ENCODE peak calls at places on chromosomes 12 and 14, in seven cellular contexts. M is substantia nigra; R is upper lobe of right lung; N is caudate nucleus; I is kidney glomerular epithelial cell; T is activated CD8-positive, alpha-beta memory T cell treated with anti-CD3 and anti-CD28 coated beads for 4 hours; C is activated T-helper 1 cell treated with Interleukin-2 at 50 U/mL for 16 hours. Z is an unnamed sample.

GRCh38 chr12:11810962-11811361 is 161.5 kb downstream of the ETV6 start:
- DNase-seq in T (no peak), R (no peak), N (no peak), I (no peak), M (no peak), C (no peak), Z (no peak)

GRCh38 chr14:104678346-104678745 is 11.1 kb upstream of the INF2 start:
- DNase-seq in I (no peak), N (no peak), T (no peak), C (no peak), R (peak), M (no peak), Z (no peak)

GRCh38 chr14:93941293-93941910 is 14.3 kb downstream of the FAM181A start:
- DNase-seq in M (no peak), I (peak), R (no peak), N (no peak), T (no peak), C (no peak), Z (peak)

GRCh38 chr14:105203057-105203494 is 22.0 kb upstream of the NUDT14 start:
- DNase-seq in M (peak), R (peak), I (peak), C (peak), T (peak), N (no peak), Z (no peak)

GRCh38 chr12:58313091-58313855 is 371.9 kb downstream of the ATP23 start:
- DNase-seq in M (no peak), I (peak), N (no peak), R (no peak), C (no peak), T (no peak), Z (peak)

GRCh38 chr12:25500651-25501050 is 52.4 kb downstream of the LMNTD1 start:
- DNase-seq in R (no peak), N (peak), T (no peak), C (no peak), I (peak), M (no peak), Z (peak)

GRCh38 chr12:6638305-6638704 is 2.5 kb upstream of the LPAR5 start:
- DNase-seq in I (no peak), N (no peak), T (no peak), M (no peak), C (no peak), R (no peak), Z (no peak)

GRCh38 chr14:59337151-59337611 is 128.0 kb downstream of the GPR135 start:
- DNase-seq in R (no peak), N (peak), T (no peak), I (peak), C (no peak), M (no peak), Z (peak)

GRCh38 chr14:54564071-54564798 is 2.7 kb upstream of the SAMD4A start:
- DNase-seq in T (no peak), N (no peak), I (peak), M (no peak), C (no peak), R (no peak), Z (peak)

GRCh38 chr14:102209224-102209966 is 69.7 kb downstream of the WDR20 start:
- DNase-seq in I (peak), T (no peak), N (peak), C (no peak), M (peak), R (peak), Z (peak)

GRCh38 chr14:79419571-79420327 is 791.6 kb downstream of the DIO2 start:
- DNase-seq in M (no peak), N (no peak), C (no peak), T (no peak), R (no peak), I (no peak), Z (no peak)

GRCh38 chr12:66668311-66668710 is 10.6 kb downstream of the GRIP1 start:
- DNase-seq in I (no peak), M (no peak), N (no peak), R (no peak), T (no peak), C (no peak), Z (peak)

GRCh38 chr12:125208942-125209341 is 143.7 kb downstream of the AACS start:
- DNase-seq in C (no peak), R (no peak), M (no peak), I (no peak), T (no peak), N (no peak), Z (no peak)

GRCh38 chr14:49134940-49135339 is 451.2 kb downstream of the RPS29 start:
- DNase-seq in N (no peak), I (no peak), M (no peak), C (no peak), R (no peak), T (no peak), Z (no peak)

GRCh38 chr12:110844551-110845395 is 2.0 kb upstream of the CCDC63 start:
- DNase-seq in R (no peak), T (no peak), C (no peak), N (peak), I (no peak), M (no peak), Z (no peak)

GRCh38 chr12:111404362-111405148 is 1.2 kb upstream of the SH2B3 start:
- DNase-seq in M (no peak), R (no peak), I (peak), T (peak), N (no peak), C (no peak), Z (peak)